ENCODE peak calls at places on chromosomes 11 and 22, in eight cellular contexts. One of them, this sample, is unnamed.

GRCh38 chr11:724733-725386 is 18.8 kb downstream of the EPS8L2 start:
- DNase-seq in HS-5: no peak
- DNase-seq in NCI-H1694: no peak
- DNase-seq in NCI-H226: no peak
- DNase-seq in AG09309: no peak
- DNase-seq in effector memory CD4-positive, alpha-beta T cell: no peak
- DNase-seq in stimulated activated CD4-positive, alpha-beta T cell treated with anti-CD3 and anti-CD28 coated beads, Interleukin-15, amount 100 ng/mL, for 24 hours: no peak
- DNase-seq in OCI-LY7: no peak
- DNase-seq in this sample: no peak

GRCh38 chr11:80651004-80651403 is 1210.2 kb upstream of the TENM4 start:
- DNase-seq in OCI-LY7: no peak
- DNase-seq in stimulated activated CD4-positive, alpha-beta T cell treated with anti-CD3 and anti-CD28 coated beads, Interleukin-15, amount 100 ng/mL, for 24 hours: no peak
- DNase-seq in NCI-H1694: no peak
- DNase-seq in effector memory CD4-positive, alpha-beta T cell: no peak
- DNase-seq in HS-5: no peak
- DNase-seq in NCI-H226: no peak
- DNase-seq in AG09309: no peak
- DNase-seq in this sample: no peak

GRCh38 chr11:74310857-74311256 is 583 bp downstream of the P4HA3 start:
- DNase-seq in NCI-H226: no peak
- DNase-seq in AG09309: no peak
- DNase-seq in effector memory CD4-positive, alpha-beta T cell: no peak
- DNase-seq in OCI-LY7: no peak
- DNase-seq in stimulated activated CD4-positive, alpha-beta T cell treated with anti-CD3 and anti-CD28 coated beads, Interleukin-15, amount 100 ng/mL, for 24 hours: no peak
- DNase-seq in NCI-H1694: no peak
- DNase-seq in HS-5: no peak
- DNase-seq in this sample: no peak

GRCh38 chr11:33941637-33942160 is 49.8 kb upstream of the LMO2 start:
- DNase-seq in OCI-LY7: no peak
- DNase-seq in NCI-H226: no peak
- DNase-seq in stimulated activated CD4-positive, alpha-beta T cell treated with anti-CD3 and anti-CD28 coated beads, Interleukin-15, amount 100 ng/mL, for 24 hours: no peak
- DNase-seq in NCI-H1694: no peak
- DNase-seq in effector memory CD4-positive, alpha-beta T cell: no peak
- DNase-seq in HS-5: peak
- DNase-seq in AG09309: no peak
- DNase-seq in this sample: peak

GRCh38 chr22:23222033-23222840 is 41.9 kb downstream of the BCR start:
- DNase-seq in NCI-H1694: no peak
- DNase-seq in AG09309: no peak
- DNase-seq in effector memory CD4-positive, alpha-beta T cell: no peak
- DNase-seq in OCI-LY7: no peak
- DNase-seq in stimulated activated CD4-positive, alpha-beta T cell treated with anti-CD3 and anti-CD28 coated beads, Interleukin-15, amount 100 ng/mL, for 24 hours: no peak
- DNase-seq in NCI-H226: no peak
- DNase-seq in HS-5: no peak
- DNase-seq in this sample: no peak

GRCh38 chr11:83070878-83071640 is 638 bp downstream of the RAB30 start:
- DNase-seq in OCI-LY7: no peak
- DNase-seq in NCI-H1694: no peak
- DNase-seq in HS-5: no peak
- DNase-seq in stimulated activated CD4-positive, alpha-beta T cell treated with anti-CD3 and anti-CD28 coated beads, Interleukin-15, amount 100 ng/mL, for 24 hours: peak
- DNase-seq in effector memory CD4-positive, alpha-beta T cell: no peak
- DNase-seq in NCI-H226: peak
- DNase-seq in AG09309: no peak
- DNase-seq in this sample: no peak

GRCh38 chr11:57073121-57073520 is 84.4 kb downstream of the OR5AK2 start:
- DNase-seq in HS-5: no peak
- DNase-seq in OCI-LY7: no peak
- DNase-seq in stimulated activated CD4-positive, alpha-beta T cell treated with anti-CD3 and anti-CD28 coated beads, Interleukin-15, amount 100 ng/mL, for 24 hours: no peak
- DNase-seq in NCI-H226: peak
- DNase-seq in NCI-H1694: no peak
- DNase-seq in AG09309: no peak
- DNase-seq in effector memory CD4-positive, alpha-beta T cell: no peak
- DNase-seq in this sample: no peak

GRCh38 chr11:47415949-47416472 is 7.6 kb downstream of the SLC39A13 start:
- DNase-seq in effector memory CD4-positive, alpha-beta T cell: no peak
- DNase-seq in NCI-H1694: no peak
- DNase-seq in OCI-LY7: no peak
- DNase-seq in AG09309: peak
- DNase-seq in stimulated activated CD4-positive, alpha-beta T cell treated with anti-CD3 and anti-CD28 coated beads, Interleukin-15, amount 100 ng/mL, for 24 hours: no peak
- DNase-seq in NCI-H226: peak
- DNase-seq in HS-5: peak
- DNase-seq in this sample: no peak

This sample was measured in GM12865.